ENCODE peak calls at places on chromosome 6, in seven cellular contexts. M, B, C, Y, O, W and Z are unnamed samples.

GRCh38 chr6:3856576-3856975 is 7.4 kb downstream of the FAM50B start:
- DNase-seq in M (no peak), B (no peak), C (no peak), Y (no peak), O (no peak), W (no peak), Z (no peak)

GRCh38 chr6:106617857-106618256 is 11.4 kb downstream of the RTN4IP1 start:
- DNase-seq in M (no peak), B (no peak), C (no peak), Y (no peak), O (no peak), W (no peak), Z (no peak)

GRCh38 chr6:130765181-130765727 is 62.0 kb upstream of the SMLR1 start:
- DNase-seq in M (no peak), B (no peak), C (no peak), Y (no peak), O (no peak), W (no peak), Z (no peak)

GRCh38 chr6:89680150-89680549 is 41.6 kb upstream of the LYRM2 start:
- DNase-seq in M (no peak), B (peak), C (no peak), Y (no peak), O (no peak), W (no peak), Z (no peak)

GRCh38 chr6:53961679-53962370 is 149.4 kb upstream of the MLIP start:
- DNase-seq in M (no peak), B (no peak), C (peak), Y (peak), O (no peak), W (no peak), Z (no peak)

GRCh38 chr6:105489213-105489525 is 86.3 kb upstream of the PREP start:
- DNase-seq in M (no peak), B (no peak), C (no peak), Y (no peak), O (no peak), W (no peak), Z (no peak)

GRCh38 chr6:20873425-20874190 is 339.4 kb downstream of the CDKAL1 start:
- DNase-seq in M (no peak), B (no peak), C (peak), Y (peak), O (no peak), W (no peak), Z (no peak)

GRCh38 chr6:158808442-158808833 is 10.7 kb downstream of the EZR start:
- DNase-seq in M (no peak), B (no peak), C (no peak), Y (no peak), O (no peak), W (no peak), Z (no peak)

GRCh38 chr6:126625019-126625418 is 285.1 kb downstream of the CENPW start:
- DNase-seq in M (no peak), B (no peak), C (peak), Y (peak), O (peak), W (no peak), Z (no peak)

GRCh38 chr6:136773473-136773796 is 18.8 kb downstream of the MAP3K5 start:
- DNase-seq in M (no peak), B (no peak), C (no peak), Y (no peak), O (no peak), W (no peak), Z (no peak)

GRCh38 chr6:106735828-106736227 is 106.5 kb downstream of the QRSL1 start:
- DNase-seq in M (no peak), B (no peak), C (no peak), Y (no peak), O (no peak), W (no peak), Z (no peak)

GRCh38 chr6:128235556-128235955 is 284.8 kb downstream of the PTPRK start:
- DNase-seq in M (no peak), B (no peak), C (no peak), Y (no peak), O (no peak), W (no peak), Z (no peak)